ENCODE peak calls at places on chromosomes 11 and 22, in five cellular contexts. G, I, R, B and T are unnamed samples.

GRCh38 chr11:93850585-93851018 is at the start of gene VSTM5:
- DNase-seq in R (no peak), B (no peak), G (no peak), I (no peak), T (no peak)

GRCh38 chr22:25403752-25404471 is 160.6 kb upstream of the GRK3 start:
- DNase-seq in B (no peak), G (no peak), I (no peak), R (no peak), T (peak)

GRCh38 chr11:71095294-71095850 is 157.0 kb downstream of the SHANK2 start:
- DNase-seq in B (no peak), R (no peak), I (no peak), G (no peak), T (no peak)

GRCh38 chr11:119258180-119258579 is 52.0 kb downstream of the CBL start:
- DNase-seq in R (no peak), G (no peak), I (no peak), B (no peak), T (no peak)

GRCh38 chr22:20131593-20131855 is at the start of gene ZDHHC8:
- DNase-seq in R (no peak), I (peak), B (no peak), G (no peak), T (peak)

GRCh38 chr11:70820712-70821111 is 422.4 kb downstream of the CTTN start:
- DNase-seq in B (no peak), R (no peak), G (no peak), I (no peak), T (no peak)

GRCh38 chr22:20228055-20228938 is 39.8 kb downstream of the RTN4R start:
- DNase-seq in B (no peak), G (no peak), I (no peak), R (no peak), T (no peak)

GRCh38 chr11:111303476-111303875 is 5.1 kb downstream of the POU2AF3 start:
- DNase-seq in R (peak), B (no peak), G (no peak), I (no peak), T (no peak)

GRCh38 chr22:45918455-45919370 is 58.2 kb downstream of the WNT7B start:
- DNase-seq in R (peak), G (no peak), I (no peak), B (peak), T (no peak)

GRCh38 chr11:28877366-28877765 is 769.2 kb downstream of the METTL15 start:
- DNase-seq in R (no peak), G (no peak), B (no peak), I (no peak), T (no peak)

DNA sequence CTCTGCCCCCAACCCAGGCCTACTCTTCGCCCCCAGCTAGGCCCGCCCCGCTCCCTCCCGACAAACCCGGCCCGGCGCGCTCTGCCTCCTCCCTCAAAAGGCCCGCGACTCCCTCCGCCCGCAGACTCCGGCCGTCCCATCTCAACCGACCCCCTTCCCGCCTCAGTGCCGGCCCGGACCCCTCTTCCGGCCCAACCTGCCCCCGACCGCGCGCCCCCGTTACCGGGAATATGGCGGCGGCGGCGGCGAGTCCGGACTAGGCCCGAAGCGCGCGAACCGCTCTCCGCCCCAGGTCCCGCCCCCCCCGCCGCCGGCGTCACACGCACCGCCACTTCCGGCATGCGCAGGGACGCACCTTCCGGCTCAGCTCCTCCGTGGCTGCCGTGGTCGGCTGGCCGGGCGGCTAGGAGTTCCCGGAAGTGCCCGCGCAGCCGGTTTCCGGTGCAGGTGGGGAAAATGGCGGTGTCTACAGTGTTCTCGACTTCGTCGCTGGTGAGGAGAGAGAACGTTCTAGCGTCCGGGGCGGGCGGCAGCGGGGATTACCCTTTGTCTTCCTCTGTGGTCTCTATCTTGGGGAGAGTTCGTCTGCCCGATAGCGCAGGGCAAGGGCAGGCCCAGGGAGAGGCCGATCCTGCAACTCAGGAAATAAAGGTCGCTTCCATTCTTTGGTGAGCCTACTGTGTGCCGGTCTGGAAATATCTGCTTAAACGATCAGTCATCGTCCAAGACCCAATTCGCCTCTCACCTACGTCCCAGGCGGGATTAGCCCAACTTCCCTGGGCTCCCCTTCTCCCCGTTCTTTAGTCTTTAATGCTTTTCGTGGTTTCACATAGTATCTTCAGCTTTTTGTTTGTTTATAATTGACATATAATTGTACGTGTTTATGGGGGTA is at the start of the genes CPSF7 and SDHAF2:
- DNase-seq in B (peak), R (peak), G (peak), I (peak), T (peak)
- TF ChIP-seq POLR2A in B (peak), R (peak), G (peak), I (peak), T (peak)

GRCh38 chr11:9568161-9568853 is 5.2 kb upstream of the WEE1 start:
- DNase-seq in G (no peak), B (no peak), R (no peak), I (no peak), T (no peak)

GRCh38 chr11:9566561-9567063 is 6.9 kb upstream of the WEE1 start:
- DNase-seq in G (no peak), B (no peak), I (no peak), R (no peak), T (peak)

GRCh38 chr11:9563196-9563730 is 10.2 kb upstream of the WEE1 start:
- DNase-seq in I (no peak), R (no peak), B (no peak), G (no peak), T (no peak)

GRCh38 chr11:9567401-9567800 is 6.1 kb upstream of the WEE1 start:
- DNase-seq in G (no peak), R (no peak), B (no peak), I (no peak), T (no peak)

GRCh38 chr11:9565822-9566560 is 7.5 kb upstream of the WEE1 start:
- DNase-seq in R (peak), I (no peak), G (peak), B (no peak), T (peak)
- TF ChIP-seq POLR2A in R (no peak), I (no peak), G (no peak), B (no peak), T (peak)

DNA sequence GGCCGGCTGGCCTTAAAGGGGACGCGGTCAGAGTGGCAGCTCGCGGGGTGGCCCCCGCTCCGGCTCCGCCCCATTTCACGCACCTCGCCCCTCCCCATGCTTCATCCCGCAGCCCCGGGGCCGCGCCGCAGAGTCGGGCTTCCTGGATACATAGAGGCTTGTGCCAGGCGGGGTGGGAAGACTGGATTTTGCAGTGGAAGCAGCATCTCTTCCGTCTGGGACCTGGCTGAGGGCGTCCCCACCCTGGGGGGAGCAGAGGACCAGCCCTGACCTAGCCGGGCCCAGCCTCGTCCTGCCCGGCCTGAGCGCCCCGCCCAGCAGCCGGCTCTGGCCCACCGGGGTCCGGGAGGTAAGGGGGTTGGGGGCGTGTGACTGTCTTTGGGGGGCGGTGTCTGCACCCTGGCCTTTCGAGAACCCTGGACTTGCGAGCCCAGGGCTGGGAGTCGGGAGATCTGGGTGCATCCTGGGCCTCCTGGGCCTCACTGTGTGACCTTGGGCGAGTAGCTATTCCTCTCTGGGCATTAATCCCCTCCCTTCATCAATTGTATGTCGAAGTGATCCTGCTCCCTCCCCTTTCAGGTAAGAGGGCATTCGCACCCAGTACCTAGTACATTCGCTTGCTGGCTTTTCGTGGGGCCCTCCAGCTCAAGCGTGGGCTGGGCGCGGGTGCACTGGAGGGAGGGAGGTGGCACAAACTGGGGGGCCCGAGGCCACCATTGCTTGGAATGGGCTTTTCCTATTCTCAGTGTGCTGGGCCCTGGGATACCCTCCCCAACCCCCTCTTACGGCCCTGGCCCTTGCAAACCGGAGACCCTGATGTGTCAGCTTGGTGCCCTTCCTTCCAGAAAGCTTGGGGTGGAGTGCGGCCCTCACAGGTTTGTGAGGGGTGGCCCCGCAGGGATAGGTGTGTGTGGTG is at the start of gene USP35:
- DNase-seq in I (no peak), R (no peak), G (no peak), B (peak), T (no peak)
- TF ChIP-seq POLR2A in I (no peak), R (no peak), G (no peak), B (no peak), T (no peak)

DNA sequence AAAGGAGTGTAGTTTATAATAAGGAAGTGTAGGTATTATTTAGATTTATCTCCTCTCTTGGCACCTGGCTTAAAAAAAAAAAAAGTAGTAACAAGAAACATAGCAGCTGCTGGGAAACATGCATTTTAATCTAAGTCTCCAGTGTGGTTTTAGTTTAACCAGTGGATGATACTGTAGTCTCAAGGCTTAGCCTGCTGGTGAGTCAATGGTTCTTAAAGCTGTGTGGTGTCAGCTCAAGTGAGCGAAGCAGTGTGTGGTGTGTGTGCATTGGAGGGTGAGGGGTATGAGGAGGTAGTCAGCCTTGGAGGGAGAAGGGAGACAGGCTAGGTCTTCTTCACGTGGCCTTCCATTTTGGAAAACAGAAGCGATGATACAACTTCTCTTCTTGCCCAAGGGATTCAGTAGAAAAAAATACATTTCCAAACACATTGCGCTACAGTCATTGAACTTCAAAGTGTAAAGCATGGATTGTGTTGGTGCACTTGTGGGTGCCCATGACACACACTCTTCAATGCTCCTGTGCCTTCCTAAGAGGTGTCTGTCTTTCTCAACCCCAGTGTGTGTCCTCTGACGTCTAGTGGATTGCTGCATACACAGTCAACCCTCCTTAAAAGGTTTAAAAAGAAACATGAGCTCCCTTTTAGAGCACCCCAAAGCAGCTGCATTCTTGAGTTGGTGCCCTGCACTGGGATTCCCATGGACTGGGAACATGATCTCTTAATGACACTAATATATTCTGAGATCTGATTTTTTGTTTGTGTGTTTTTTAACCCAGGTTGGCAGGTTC is 40.1 kb downstream of the ZBTB16 start:
- DNase-seq in G (no peak), R (no peak), B (no peak), I (no peak), T (no peak)
- TF ChIP-seq POLR2A in G (no peak), R (no peak), B (no peak), I (no peak), T (no peak)

GRCh38 chr11:74397531-74398243 is 546 bp downstream of the PGM2L1 start:
- DNase-seq in R (peak), I (peak), B (no peak), G (peak), T (peak)
- TF ChIP-seq POLR2A in R (no peak), I (no peak), B (no peak), G (no peak), T (no peak)

DNA sequence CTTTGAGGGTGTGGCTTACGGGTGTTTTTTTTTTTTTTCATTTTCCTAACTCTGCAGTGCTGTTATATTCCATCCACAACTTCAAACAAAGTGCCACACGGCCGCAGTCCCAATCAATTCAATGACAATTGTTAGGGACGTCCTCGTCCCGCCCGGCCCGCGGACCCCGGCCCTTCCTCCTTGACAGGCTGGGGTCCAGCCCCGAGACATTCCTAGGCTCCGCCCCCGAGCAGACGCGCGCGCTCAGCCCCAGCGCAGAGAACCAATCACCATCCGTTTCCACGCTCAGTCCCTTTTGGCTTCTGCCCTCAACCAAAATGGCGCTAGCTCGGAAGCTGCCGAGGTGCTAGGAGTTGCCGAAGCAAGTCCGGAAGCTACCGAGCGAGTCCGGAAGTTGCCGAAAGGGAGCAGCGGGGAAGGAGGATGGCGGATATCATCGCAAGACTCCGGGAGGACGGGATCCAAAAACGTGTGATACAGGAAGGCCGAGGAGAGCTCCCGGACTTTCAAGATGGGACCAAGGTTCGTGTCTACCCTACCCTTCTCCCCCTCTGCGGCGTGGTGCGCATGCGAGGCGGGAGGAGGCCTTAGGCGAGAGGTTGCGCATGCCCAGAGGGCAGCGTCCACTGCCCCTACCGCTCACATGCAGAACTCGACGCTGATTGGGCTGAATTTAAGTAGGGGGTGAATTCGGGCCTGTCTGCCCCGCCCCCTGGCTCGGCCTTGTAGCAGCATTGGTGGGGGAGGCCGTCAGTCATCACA is at the start of gene AIP:
- DNase-seq in I (peak), B (peak), G (peak), R (peak), T (peak)
- TF ChIP-seq POLR2A in I (peak), B (peak), G (no peak), R (peak), T (peak)

GRCh38 chr22:31215018-31215535 is 3.0 kb downstream of the LIMK2 start:
- DNase-seq in R (no peak), B (no peak), G (no peak), I (no peak), T (no peak)

GRCh38 chr22:31212783-31213626 is 907 bp downstream of the LIMK2 start:
- DNase-seq in B (no peak), I (no peak), R (no peak), G (no peak), T (no peak)

GRCh38 chr22:31211504-31211861 is 615 bp upstream of the LIMK2 start:
- DNase-seq in I (no peak), B (no peak), G (no peak), R (no peak), T (no peak)

GRCh38 chr22:31210830-31211503 is 1.1 kb upstream of the LIMK2 start:
- DNase-seq in G (no peak), I (peak), R (no peak), B (no peak), T (no peak)

DNA sequence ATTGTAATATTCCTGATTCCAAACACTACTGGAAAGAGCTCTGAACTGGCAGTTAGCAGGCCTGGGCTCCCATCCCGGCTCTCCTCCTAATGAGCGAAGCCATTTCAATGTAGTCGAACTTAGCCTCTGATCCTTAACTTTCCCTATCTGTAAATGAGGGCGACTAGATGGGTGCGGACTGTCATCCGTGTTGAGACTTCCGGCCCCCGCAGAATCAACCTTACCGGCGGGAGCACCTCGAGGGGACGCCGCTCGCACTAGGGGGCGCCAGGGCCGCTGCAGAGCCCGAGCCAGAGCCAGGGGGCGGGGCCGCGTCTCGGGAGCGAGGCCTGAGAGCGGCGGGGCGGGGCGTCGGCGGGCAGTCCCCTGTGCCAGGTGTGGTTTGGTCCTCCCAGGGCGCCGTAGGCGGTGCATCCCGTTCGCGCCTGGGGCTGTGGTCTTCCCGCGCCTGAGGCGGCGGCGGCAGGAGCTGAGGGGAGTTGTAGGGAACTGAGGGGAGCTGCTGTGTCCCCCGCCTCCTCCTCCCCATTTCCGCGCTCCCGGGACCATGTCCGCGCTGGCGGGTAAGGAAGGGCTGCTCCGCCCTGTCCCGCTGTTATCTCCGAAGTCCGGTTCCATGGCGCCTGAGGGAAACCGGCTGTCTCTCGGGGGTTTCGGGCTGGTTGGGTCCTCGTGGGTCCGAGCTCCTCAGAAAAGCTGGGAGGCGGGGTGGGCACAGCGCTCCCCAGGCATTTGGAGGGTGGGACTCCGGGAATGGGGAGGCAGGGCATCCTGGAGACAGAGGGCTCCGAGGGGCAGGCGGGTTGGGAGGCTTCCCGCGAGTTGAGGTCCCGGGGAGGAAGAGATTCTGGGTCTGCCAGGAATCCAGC is at the start of gene LIMK2:
- DNase-seq in R (peak), B (peak), I (peak), G (peak), T (peak)
- TF ChIP-seq POLR2A in R (peak), B (peak), I (peak), G (no peak), T (peak)

DNA sequence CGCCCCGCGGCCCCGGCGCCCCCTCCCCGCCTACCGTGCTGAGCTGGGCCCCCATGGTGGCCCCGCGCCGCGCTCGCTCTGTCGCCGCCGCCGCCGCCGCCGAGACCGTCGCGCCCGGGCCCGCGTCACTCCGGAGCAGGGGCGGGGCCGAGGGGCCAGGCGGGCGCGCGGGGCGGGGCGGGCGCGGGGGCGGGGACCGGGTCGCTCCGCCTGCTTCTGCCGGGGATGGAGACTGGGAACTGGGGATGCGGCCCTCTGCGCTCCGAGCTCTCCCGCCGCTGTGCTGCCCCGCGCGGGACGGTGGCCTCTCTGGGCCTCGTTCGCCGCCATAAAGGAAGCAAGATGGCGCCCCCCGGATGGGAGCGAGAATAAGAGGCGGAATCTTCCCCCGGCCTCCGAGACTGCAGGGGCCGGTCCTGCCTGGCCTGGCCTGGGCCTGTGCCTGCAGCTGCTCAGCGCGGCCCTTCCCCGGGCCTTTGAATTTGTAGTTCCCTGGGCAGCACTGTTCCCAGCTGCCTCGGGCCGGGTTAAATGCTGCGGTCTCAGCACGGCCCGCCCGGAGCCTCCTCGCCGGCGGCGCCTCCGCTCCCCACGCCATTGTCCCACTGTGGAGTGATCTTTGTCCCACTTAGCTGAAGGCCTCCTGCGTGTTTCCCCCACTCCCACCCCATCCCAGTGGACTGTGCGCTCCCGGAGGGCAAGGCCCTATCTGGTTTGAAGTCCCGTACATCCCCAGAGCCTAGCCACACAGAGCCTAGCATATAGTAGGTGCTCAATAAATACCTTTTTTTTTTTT is at the start of gene CYB5R3:
- DNase-seq in G (peak), B (peak), R (peak), I (peak), T (peak)
- TF ChIP-seq POLR2A in G (peak), B (no peak), R (no peak), I (peak), T (no peak)